ENCODE peak calls at places on chromosomes 12 and 14, in four cellular contexts. Y is tibial artery, J is astrocyte of the cerebellum, F is pancreas. O is an unnamed sample.

GRCh38 chr14:59292921-59293605 is 104.6 kb downstream of the DAAM1 start:
- DNase-seq in F (no peak), J (no peak), Y (no peak), O (no peak)

GRCh38 chr14:87152701-87153100 is 840.3 kb downstream of the GALC start:
- DNase-seq in F (no peak), J (no peak), Y (no peak), O (no peak)

GRCh38 chr14:94823556-94824341 is 53.8 kb upstream of the GSC start:
- DNase-seq in J (no peak), F (no peak), Y (no peak), O (no peak)

GRCh38 chr12:30863839-30864238 is 62.7 kb upstream of the TSPAN11 start:
- DNase-seq in Y (no peak), J (no peak), F (no peak), O (no peak)

GRCh38 chr14:74599201-74599809 is 12.7 kb downstream of the LTBP2 start:
- DNase-seq in J (no peak), Y (peak; percentile 81), F (no peak), O (no peak)

GRCh38 chr12:94458882-94459772 is 540 bp downstream of the CEP83 start:
- DNase-seq in Y (no peak), J (peak; percentile 19), F (no peak), O (peak; percentile 14)

GRCh38 chr14:30624132-30624423 is 2.0 kb downstream of the SCFD1 start:
- DNase-seq in J (no peak), Y (no peak), F (no peak), O (no peak)

GRCh38 chr14:58746261-58746660 is 108.5 kb downstream of the DACT1 start:
- DNase-seq in Y (no peak), F (peak; percentile 17), J (peak; percentile 29), O (peak; percentile 46)

GRCh38 chr14:31405599-31406251 is 14.6 kb downstream of the HEATR5A start:
- DNase-seq in J (no peak), F (no peak), Y (no peak), O (no peak)

GRCh38 chr12:5258498-5258897 is 173.4 kb upstream of the NTF3 start:
- DNase-seq in F (no peak), Y (peak; percentile 69), J (no peak), O (no peak)

GRCh38 chr14:73173092-73173735 is 36.9 kb downstream of the PSEN1 start:
- DNase-seq in F (no peak), J (peak; percentile 59), Y (no peak), O (no peak)

GRCh38 chr14:104107101-104107581 is 21.6 kb downstream of the ASPG start:
- DNase-seq in F (no peak), Y (no peak), J (no peak), O (no peak)

GRCh38 chr12:12506541-12506940 is 56.1 kb downstream of the DUSP16 start:
- DNase-seq in J (no peak), Y (no peak), F (no peak), O (no peak)

GRCh38 chr14:34231626-34232025 is 230.4 kb downstream of the SPTSSA start:
- DNase-seq in J (peak; percentile 26), Y (no peak), F (no peak), O (no peak)

GRCh38 chr12:56079729-56080555 is at the start of gene ERBB3:
- DNase-seq in F (peak; percentile 88), Y (peak; percentile 62), J (peak; percentile 15), O (no peak)

DNA sequence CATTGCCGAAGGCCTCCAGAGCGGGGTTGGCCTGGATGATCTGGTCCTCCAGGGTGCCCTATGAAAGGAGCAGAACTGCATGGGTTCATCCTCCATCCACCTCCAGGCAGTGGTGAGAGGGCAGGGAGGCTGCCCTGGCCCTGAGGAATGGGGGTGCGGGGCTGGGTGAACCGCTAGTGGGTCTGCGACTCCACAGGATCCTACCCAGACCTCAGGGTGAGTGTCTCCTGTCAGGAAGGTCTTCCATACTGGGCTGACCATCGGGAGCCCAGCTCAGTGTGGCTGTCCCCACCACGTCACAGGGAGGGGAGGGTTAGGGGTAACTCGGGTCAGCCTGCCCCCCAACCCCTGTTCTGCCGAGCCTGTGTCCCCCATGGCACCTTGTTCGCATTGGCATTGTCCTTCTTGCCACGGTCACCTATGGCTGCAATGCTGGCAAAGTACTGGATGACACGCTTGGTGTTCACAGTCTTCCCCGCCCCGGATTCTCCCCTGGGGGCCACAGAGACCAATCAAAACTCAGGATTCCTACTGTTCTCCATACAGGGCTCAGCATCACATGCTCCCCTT is 3.7 kb downstream of the MYH6 start:
- DNase-seq in F (no peak), J (no peak), Y (no peak), O (no peak)
- H3K4me3 ChIP-seq in F (no peak overlapping the region), J (no peak overlapping the region), Y (no peak overlapping the region), O (no peak overlapping the region)

GRCh38 chr12:106248177-106248848 is 493 bp upstream of the CKAP4 start:
- DNase-seq in Y (peak; percentile 76), J (no peak), F (peak; percentile 58), O (no peak)

GRCh38 chr12:106248849-106249371 is 1.1 kb upstream of the CKAP4 start:
- DNase-seq in J (no peak), F (no peak), Y (peak; percentile 31), O (no peak)

GRCh38 chr12:106247731-106248176 is at the start of gene CKAP4:
- DNase-seq in Y (peak; percentile 71), F (peak; percentile 78), J (no peak), O (no peak)

GRCh38 chr12:106245767-106246166 is 2.1 kb downstream of the CKAP4 start:
- DNase-seq in Y (peak; percentile 68), F (peak; percentile 63), J (no peak), O (no peak)

GRCh38 chr12:106246891-106247730 is 709 bp downstream of the CKAP4 start:
- DNase-seq in Y (peak; percentile 68), F (peak; percentile 75), J (no peak), O (no peak)
- TF ChIP-seq CTCF in Y (no peak), F (no peak), J (no peak), O (no peak)

GRCh38 chr14:64910847-64911495 is 3.3 kb upstream of the CHURC1 start:
- DNase-seq in J (peak; percentile 12), Y (no peak), F (no peak), O (no peak)
- H3K4me3 ChIP-seq in J (no peak overlapping the region), Y (no peak overlapping the region), F (no peak overlapping the region), O (no peak overlapping the region)

DNA sequence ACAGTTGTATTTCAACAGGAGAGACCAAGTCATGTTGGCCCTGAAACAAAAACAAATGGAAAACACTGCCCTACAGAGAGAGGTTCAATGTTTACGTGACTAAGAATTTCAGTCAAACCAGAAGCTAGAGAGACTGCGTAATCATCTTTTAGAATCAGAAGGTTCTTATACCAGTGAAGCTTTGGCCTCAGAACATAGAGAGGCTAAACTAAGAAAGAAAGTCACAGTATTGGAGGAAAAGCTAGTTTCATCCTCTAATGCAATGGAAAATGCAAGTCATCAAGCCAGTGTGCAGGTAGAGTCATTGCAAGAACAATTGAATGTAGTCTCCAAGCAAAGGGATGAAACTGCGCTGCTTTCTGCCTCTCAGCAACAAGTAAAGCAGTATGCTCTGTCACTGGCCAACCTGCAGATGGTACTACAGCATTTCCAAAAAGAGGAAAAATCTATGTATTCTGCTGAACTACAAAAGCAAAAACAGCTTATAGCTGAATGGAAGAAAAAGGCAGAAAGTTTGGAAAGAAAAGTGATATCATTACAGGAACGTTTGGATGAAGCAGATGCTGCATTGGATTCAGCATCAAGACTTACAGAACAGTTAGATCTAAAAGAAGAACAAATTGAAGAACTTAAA is 32.5 kb upstream of the NUAK1 start:
- DNase-seq in F (no peak), Y (no peak), J (no peak), O (no peak)
- TF ChIP-seq CTCF in F (no peak), Y (no peak), J (no peak), O (no peak)

GRCh38 chr12:49334226-49334625 is 2.8 kb downstream of the C1QL4 start:
- DNase-seq in Y (no peak), J (no peak), F (no peak), O (no peak)

GRCh38 chr12:49332441-49332861 is 4.5 kb downstream of the C1QL4 start:
- DNase-seq in Y (no peak), J (no peak), F (no peak), O (no peak)

GRCh38 chr12:49334681-49335080 is 2.3 kb downstream of the C1QL4 start:
- DNase-seq in F (no peak), J (no peak), Y (no peak), O (no peak)

GRCh38 chr12:49331360-49332222 is 5.4 kb downstream of the C1QL4 start:
- DNase-seq in F (peak; percentile 82), Y (peak; percentile 71), J (peak; percentile 39), O (no peak)

GRCh38 chr12:49332891-49333371 is 4.1 kb downstream of the C1QL4 start:
- DNase-seq in J (no peak), Y (no peak), F (no peak), O (no peak)
- H3K4me3 ChIP-seq in J (peak overlapping the region; percentile 14), Y (peak overlapping the region; percentile 6), F (no peak overlapping the region), O (peak overlapping the region; percentile 4)

GRCh38 chr14:106564058-106564643 is 1037.8 kb downstream of the TMEM121 start:
- DNase-seq in Y (no peak), J (no peak), F (peak; percentile 34), O (no peak)
- TF ChIP-seq CTCF in Y (no peak), J (no peak), F (peak; percentile 37), O (peak; percentile 1)

GRCh38 chr12:54412786-54413185 is 6.3 kb downstream of the ITGA5 start:
- DNase-seq in Y (peak; percentile 23), F (no peak), J (no peak), O (no peak)

GRCh38 chr12:54415223-54415929 is 3.7 kb downstream of the ITGA5 start:
- DNase-seq in Y (peak; percentile 5), F (no peak), J (no peak), O (no peak)

GRCh38 chr12:54414191-54414525 is 4.9 kb downstream of the ITGA5 start:
- DNase-seq in J (no peak), F (no peak), Y (no peak), O (no peak)

GRCh38 chr12:54412348-54412747 is 6.7 kb downstream of the ITGA5 start:
- DNase-seq in Y (no peak), F (no peak), J (no peak), O (no peak)

DNA sequence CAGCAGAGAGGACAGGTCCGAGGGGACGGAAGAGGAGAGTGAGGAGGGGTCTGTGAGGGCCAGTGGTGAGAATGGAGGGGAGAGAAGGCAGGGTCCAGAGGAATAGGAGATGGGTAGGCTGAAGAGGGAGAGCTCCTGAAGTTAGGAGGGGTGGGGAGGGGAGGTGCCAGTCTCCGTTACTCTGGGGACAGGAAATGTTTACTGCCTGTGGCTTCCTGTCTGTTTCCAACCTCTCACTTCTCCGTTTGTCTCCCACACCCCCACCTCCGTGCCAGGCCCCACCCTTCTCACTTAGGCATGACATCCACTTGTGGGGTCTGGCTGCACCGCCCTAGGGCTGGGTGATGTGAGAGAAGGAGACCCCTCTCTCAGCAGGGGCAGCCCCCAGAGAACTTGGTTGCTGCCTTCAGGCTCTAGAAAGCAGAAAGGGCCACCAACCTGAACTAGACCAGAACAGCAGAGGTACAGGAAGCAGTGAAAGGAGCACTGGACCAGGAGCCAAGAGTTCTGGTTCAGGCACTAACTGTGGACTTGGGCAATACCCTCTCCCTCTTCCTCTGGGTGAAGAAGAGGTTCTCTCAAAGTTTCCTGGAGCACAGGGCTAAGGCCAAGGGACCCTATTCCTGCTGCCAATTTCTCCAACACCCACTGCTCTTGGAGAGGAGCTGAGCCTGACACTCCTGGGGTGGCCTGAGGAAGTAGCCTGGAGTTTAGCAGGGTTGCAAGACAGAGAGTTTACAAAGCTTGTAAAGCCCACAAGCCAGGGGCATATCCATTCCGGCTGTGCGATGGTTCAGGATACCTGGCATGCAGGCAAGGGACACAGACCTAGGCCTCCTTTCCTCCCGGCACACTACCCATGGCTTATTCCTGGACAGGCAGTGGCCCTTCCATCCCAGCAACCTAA is 5.5 kb downstream of the ITGA5 start:
- DNase-seq in J (no peak), Y (peak; percentile 83), F (no peak), O (no peak)
- H3K4me3 ChIP-seq in J (no peak overlapping the region), Y (peak overlapping the region; percentile 88), F (no peak overlapping the region), O (no peak overlapping the region)

O was measured in retinal pigment epithelial cell.